ENCODE peak calls at places on chromosomes 7 and 10, in seven cellular contexts. One of them, this sample, is unnamed.

GRCh38 chr10:60816624-60817023 is 38.3 kb downstream of the CDK1 start:
- DNase-seq in activated naive CD8-positive, alpha-beta T cell treated with anti-CD3 and anti-CD28 coated beads for 36 hours: no peak
- DNase-seq in AG08396: peak
- DNase-seq in uterus: peak
- DNase-seq in naive thymus-derived CD8-positive, alpha-beta T cell: peak
- DNase-seq in left cardiac atrium: no peak
- DNase-seq in stimulated activated CD4-positive, alpha-beta T cell treated with anti-CD3 and anti-CD28 coated beads, Interleukin-2, amount 100 ng/mL, for 24 hours: peak
- DNase-seq in this sample: peak

GRCh38 chr10:83925133-83925532 is 214.2 kb upstream of the GHITM start:
- DNase-seq in activated naive CD8-positive, alpha-beta T cell treated with anti-CD3 and anti-CD28 coated beads for 36 hours: no peak
- DNase-seq in AG08396: no peak
- DNase-seq in uterus: no peak
- DNase-seq in naive thymus-derived CD8-positive, alpha-beta T cell: no peak
- DNase-seq in left cardiac atrium: no peak
- DNase-seq in stimulated activated CD4-positive, alpha-beta T cell treated with anti-CD3 and anti-CD28 coated beads, Interleukin-2, amount 100 ng/mL, for 24 hours: no peak
- DNase-seq in this sample: no peak

GRCh38 chr7:32462966-32463365 is 27.2 kb downstream of the LSM5 start:
- DNase-seq in activated naive CD8-positive, alpha-beta T cell treated with anti-CD3 and anti-CD28 coated beads for 36 hours: no peak
- DNase-seq in AG08396: no peak
- DNase-seq in uterus: no peak
- DNase-seq in naive thymus-derived CD8-positive, alpha-beta T cell: no peak
- DNase-seq in left cardiac atrium: no peak
- DNase-seq in stimulated activated CD4-positive, alpha-beta T cell treated with anti-CD3 and anti-CD28 coated beads, Interleukin-2, amount 100 ng/mL, for 24 hours: no peak
- DNase-seq in this sample: no peak

GRCh38 chr10:72292223-72292691 is 18.5 kb downstream of the DDIT4 start:
- DNase-seq in activated naive CD8-positive, alpha-beta T cell treated with anti-CD3 and anti-CD28 coated beads for 36 hours: peak
- DNase-seq in AG08396: no peak
- DNase-seq in uterus: no peak
- DNase-seq in naive thymus-derived CD8-positive, alpha-beta T cell: no peak
- DNase-seq in left cardiac atrium: no peak
- DNase-seq in stimulated activated CD4-positive, alpha-beta T cell treated with anti-CD3 and anti-CD28 coated beads, Interleukin-2, amount 100 ng/mL, for 24 hours: peak
- DNase-seq in this sample: no peak

GRCh38 chr7:49187543-49188268 is 263.4 kb downstream of the CDC14C start:
- DNase-seq in activated naive CD8-positive, alpha-beta T cell treated with anti-CD3 and anti-CD28 coated beads for 36 hours: no peak
- DNase-seq in AG08396: no peak
- DNase-seq in uterus: no peak
- DNase-seq in naive thymus-derived CD8-positive, alpha-beta T cell: no peak
- DNase-seq in left cardiac atrium: no peak
- DNase-seq in stimulated activated CD4-positive, alpha-beta T cell treated with anti-CD3 and anti-CD28 coated beads, Interleukin-2, amount 100 ng/mL, for 24 hours: no peak
- DNase-seq in this sample: no peak

GRCh38 chr7:30163231-30163894 is 28.6 kb downstream of the MTURN start:
- DNase-seq in activated naive CD8-positive, alpha-beta T cell treated with anti-CD3 and anti-CD28 coated beads for 36 hours: peak
- DNase-seq in AG08396: no peak
- DNase-seq in uterus: no peak
- DNase-seq in naive thymus-derived CD8-positive, alpha-beta T cell: peak
- DNase-seq in left cardiac atrium: peak
- DNase-seq in stimulated activated CD4-positive, alpha-beta T cell treated with anti-CD3 and anti-CD28 coated beads, Interleukin-2, amount 100 ng/mL, for 24 hours: no peak
- DNase-seq in this sample: no peak

GRCh38 chr10:77756319-77757232 is 119.0 kb upstream of the KCNMA1 start:
- DNase-seq in activated naive CD8-positive, alpha-beta T cell treated with anti-CD3 and anti-CD28 coated beads for 36 hours: peak
- DNase-seq in AG08396: peak
- DNase-seq in uterus: no peak
- DNase-seq in naive thymus-derived CD8-positive, alpha-beta T cell: no peak
- DNase-seq in left cardiac atrium: no peak
- DNase-seq in stimulated activated CD4-positive, alpha-beta T cell treated with anti-CD3 and anti-CD28 coated beads, Interleukin-2, amount 100 ng/mL, for 24 hours: no peak
- DNase-seq in this sample: peak

GRCh38 chr10:119786117-119786769 is 60.4 kb downstream of the INPP5F start:
- DNase-seq in activated naive CD8-positive, alpha-beta T cell treated with anti-CD3 and anti-CD28 coated beads for 36 hours: no peak
- DNase-seq in AG08396: peak
- DNase-seq in uterus: no peak
- DNase-seq in naive thymus-derived CD8-positive, alpha-beta T cell: no peak
- DNase-seq in left cardiac atrium: no peak
- DNase-seq in stimulated activated CD4-positive, alpha-beta T cell treated with anti-CD3 and anti-CD28 coated beads, Interleukin-2, amount 100 ng/mL, for 24 hours: no peak
- DNase-seq in this sample: no peak

GRCh38 chr7:156034397-156034796 is 222.1 kb upstream of the SHH start:
- DNase-seq in activated naive CD8-positive, alpha-beta T cell treated with anti-CD3 and anti-CD28 coated beads for 36 hours: no peak
- DNase-seq in AG08396: no peak
- DNase-seq in uterus: no peak
- DNase-seq in naive thymus-derived CD8-positive, alpha-beta T cell: no peak
- DNase-seq in left cardiac atrium: no peak
- DNase-seq in stimulated activated CD4-positive, alpha-beta T cell treated with anti-CD3 and anti-CD28 coated beads, Interleukin-2, amount 100 ng/mL, for 24 hours: no peak
- DNase-seq in this sample: no peak

GRCh38 chr7:135320277-135320676 is 86.6 kb downstream of the STRA8 start:
- DNase-seq in activated naive CD8-positive, alpha-beta T cell treated with anti-CD3 and anti-CD28 coated beads for 36 hours: no peak
- DNase-seq in AG08396: peak
- DNase-seq in uterus: peak
- DNase-seq in naive thymus-derived CD8-positive, alpha-beta T cell: no peak
- DNase-seq in left cardiac atrium: peak
- DNase-seq in stimulated activated CD4-positive, alpha-beta T cell treated with anti-CD3 and anti-CD28 coated beads, Interleukin-2, amount 100 ng/mL, for 24 hours: no peak
- DNase-seq in this sample: peak

GRCh38 chr10:45439873-45440272 is 65.9 kb downstream of the ALOX5 start:
- DNase-seq in activated naive CD8-positive, alpha-beta T cell treated with anti-CD3 and anti-CD28 coated beads for 36 hours: no peak
- DNase-seq in AG08396: no peak
- DNase-seq in uterus: no peak
- DNase-seq in naive thymus-derived CD8-positive, alpha-beta T cell: no peak
- DNase-seq in left cardiac atrium: no peak
- DNase-seq in stimulated activated CD4-positive, alpha-beta T cell treated with anti-CD3 and anti-CD28 coated beads, Interleukin-2, amount 100 ng/mL, for 24 hours: no peak
- DNase-seq in this sample: no peak

GRCh38 chr7:55588379-55588699 is 16.0 kb upstream of the VOPP1 start:
- DNase-seq in activated naive CD8-positive, alpha-beta T cell treated with anti-CD3 and anti-CD28 coated beads for 36 hours: no peak
- DNase-seq in AG08396: no peak
- DNase-seq in uterus: no peak
- DNase-seq in naive thymus-derived CD8-positive, alpha-beta T cell: no peak
- DNase-seq in left cardiac atrium: no peak
- DNase-seq in stimulated activated CD4-positive, alpha-beta T cell treated with anti-CD3 and anti-CD28 coated beads, Interleukin-2, amount 100 ng/mL, for 24 hours: no peak
- DNase-seq in this sample: no peak

GRCh38 chr7:106120500-106120899 is 8.4 kb upstream of the SYPL1 start:
- DNase-seq in activated naive CD8-positive, alpha-beta T cell treated with anti-CD3 and anti-CD28 coated beads for 36 hours: no peak
- DNase-seq in AG08396: no peak
- DNase-seq in uterus: no peak
- DNase-seq in naive thymus-derived CD8-positive, alpha-beta T cell: no peak
- DNase-seq in left cardiac atrium: no peak
- DNase-seq in stimulated activated CD4-positive, alpha-beta T cell treated with anti-CD3 and anti-CD28 coated beads, Interleukin-2, amount 100 ng/mL, for 24 hours: no peak
- DNase-seq in this sample: no peak

GRCh38 chr10:3624367-3624766 is 160.6 kb downstream of the KLF6 start:
- DNase-seq in activated naive CD8-positive, alpha-beta T cell treated with anti-CD3 and anti-CD28 coated beads for 36 hours: no peak
- DNase-seq in AG08396: peak
- DNase-seq in uterus: no peak
- DNase-seq in naive thymus-derived CD8-positive, alpha-beta T cell: no peak
- DNase-seq in left cardiac atrium: no peak
- DNase-seq in stimulated activated CD4-positive, alpha-beta T cell treated with anti-CD3 and anti-CD28 coated beads, Interleukin-2, amount 100 ng/mL, for 24 hours: no peak
- DNase-seq in this sample: no peak

GRCh38 chr10:100637785-100638184 is 102.0 kb downstream of the HIF1AN start:
- DNase-seq in activated naive CD8-positive, alpha-beta T cell treated with anti-CD3 and anti-CD28 coated beads for 36 hours: no peak
- DNase-seq in AG08396: no peak
- DNase-seq in uterus: no peak
- DNase-seq in naive thymus-derived CD8-positive, alpha-beta T cell: no peak
- DNase-seq in left cardiac atrium: no peak
- DNase-seq in stimulated activated CD4-positive, alpha-beta T cell treated with anti-CD3 and anti-CD28 coated beads, Interleukin-2, amount 100 ng/mL, for 24 hours: no peak
- DNase-seq in this sample: no peak

GRCh38 chr10:7475954-7476353 is 65.1 kb upstream of the SFMBT2 start:
- DNase-seq in activated naive CD8-positive, alpha-beta T cell treated with anti-CD3 and anti-CD28 coated beads for 36 hours: no peak
- DNase-seq in AG08396: no peak
- DNase-seq in uterus: no peak
- DNase-seq in naive thymus-derived CD8-positive, alpha-beta T cell: no peak
- DNase-seq in left cardiac atrium: no peak
- DNase-seq in stimulated activated CD4-positive, alpha-beta T cell treated with anti-CD3 and anti-CD28 coated beads, Interleukin-2, amount 100 ng/mL, for 24 hours: no peak
- DNase-seq in this sample: no peak

GRCh38 chr7:16657656-16658279 is 11.8 kb downstream of the BZW2 start:
- DNase-seq in activated naive CD8-positive, alpha-beta T cell treated with anti-CD3 and anti-CD28 coated beads for 36 hours: no peak
- DNase-seq in AG08396: peak
- DNase-seq in uterus: no peak
- DNase-seq in naive thymus-derived CD8-positive, alpha-beta T cell: no peak
- DNase-seq in left cardiac atrium: peak
- DNase-seq in stimulated activated CD4-positive, alpha-beta T cell treated with anti-CD3 and anti-CD28 coated beads, Interleukin-2, amount 100 ng/mL, for 24 hours: no peak
- DNase-seq in this sample: peak

GRCh38 chr7:73342645-73343044 is 14.7 kb downstream of the FKBP6 start:
- DNase-seq in activated naive CD8-positive, alpha-beta T cell treated with anti-CD3 and anti-CD28 coated beads for 36 hours: no peak
- DNase-seq in AG08396: peak
- DNase-seq in uterus: peak
- DNase-seq in naive thymus-derived CD8-positive, alpha-beta T cell: no peak
- DNase-seq in left cardiac atrium: no peak
- DNase-seq in stimulated activated CD4-positive, alpha-beta T cell treated with anti-CD3 and anti-CD28 coated beads, Interleukin-2, amount 100 ng/mL, for 24 hours: no peak
- DNase-seq in this sample: no peak

GRCh38 chr10:93123766-93124165 is 50.1 kb downstream of the CYP26A1 start:
- DNase-seq in activated naive CD8-positive, alpha-beta T cell treated with anti-CD3 and anti-CD28 coated beads for 36 hours: no peak
- DNase-seq in AG08396: no peak
- DNase-seq in uterus: no peak
- DNase-seq in naive thymus-derived CD8-positive, alpha-beta T cell: no peak
- DNase-seq in left cardiac atrium: no peak
- DNase-seq in stimulated activated CD4-positive, alpha-beta T cell treated with anti-CD3 and anti-CD28 coated beads, Interleukin-2, amount 100 ng/mL, for 24 hours: no peak
- DNase-seq in this sample: no peak

GRCh38 chr10:121662945-121663917 is 65.0 kb upstream of the FGFR2 start:
- DNase-seq in activated naive CD8-positive, alpha-beta T cell treated with anti-CD3 and anti-CD28 coated beads for 36 hours: no peak
- DNase-seq in AG08396: no peak
- DNase-seq in uterus: no peak
- DNase-seq in naive thymus-derived CD8-positive, alpha-beta T cell: no peak
- DNase-seq in left cardiac atrium: no peak
- DNase-seq in stimulated activated CD4-positive, alpha-beta T cell treated with anti-CD3 and anti-CD28 coated beads, Interleukin-2, amount 100 ng/mL, for 24 hours: no peak
- DNase-seq in this sample: peak

GRCh38 chr10:57015595-57016303 is 654.7 kb upstream of the ZWINT start:
- DNase-seq in activated naive CD8-positive, alpha-beta T cell treated with anti-CD3 and anti-CD28 coated beads for 36 hours: no peak
- DNase-seq in AG08396: no peak
- DNase-seq in uterus: no peak
- DNase-seq in naive thymus-derived CD8-positive, alpha-beta T cell: no peak
- DNase-seq in left cardiac atrium: no peak
- DNase-seq in stimulated activated CD4-positive, alpha-beta T cell treated with anti-CD3 and anti-CD28 coated beads, Interleukin-2, amount 100 ng/mL, for 24 hours: no peak
- DNase-seq in this sample: no peak

GRCh38 chr7:121398246-121398645 is 2.1 kb upstream of the FAM3C start:
- DNase-seq in activated naive CD8-positive, alpha-beta T cell treated with anti-CD3 and anti-CD28 coated beads for 36 hours: no peak
- DNase-seq in AG08396: no peak
- DNase-seq in uterus: no peak
- DNase-seq in naive thymus-derived CD8-positive, alpha-beta T cell: no peak
- DNase-seq in left cardiac atrium: no peak
- DNase-seq in stimulated activated CD4-positive, alpha-beta T cell treated with anti-CD3 and anti-CD28 coated beads, Interleukin-2, amount 100 ng/mL, for 24 hours: no peak
- DNase-seq in this sample: no peak

GRCh38 chr7:69434350-69434749 is 163.9 kb upstream of the AUTS2 start:
- DNase-seq in activated naive CD8-positive, alpha-beta T cell treated with anti-CD3 and anti-CD28 coated beads for 36 hours: no peak
- DNase-seq in AG08396: no peak
- DNase-seq in uterus: no peak
- DNase-seq in naive thymus-derived CD8-positive, alpha-beta T cell: no peak
- DNase-seq in left cardiac atrium: no peak
- DNase-seq in stimulated activated CD4-positive, alpha-beta T cell treated with anti-CD3 and anti-CD28 coated beads, Interleukin-2, amount 100 ng/mL, for 24 hours: no peak
- DNase-seq in this sample: no peak

GRCh38 chr7:149501651-149502050 is 4.0 kb upstream of the ZNF746 start:
- DNase-seq in activated naive CD8-positive, alpha-beta T cell treated with anti-CD3 and anti-CD28 coated beads for 36 hours: no peak
- DNase-seq in AG08396: no peak
- DNase-seq in uterus: no peak
- DNase-seq in naive thymus-derived CD8-positive, alpha-beta T cell: no peak
- DNase-seq in left cardiac atrium: no peak
- DNase-seq in stimulated activated CD4-positive, alpha-beta T cell treated with anti-CD3 and anti-CD28 coated beads, Interleukin-2, amount 100 ng/mL, for 24 hours: no peak
- DNase-seq in this sample: no peak

GRCh38 chr7:140541513-140542192 is 62.3 kb upstream of the MKRN1 start:
- DNase-seq in activated naive CD8-positive, alpha-beta T cell treated with anti-CD3 and anti-CD28 coated beads for 36 hours: no peak
- DNase-seq in AG08396: peak
- DNase-seq in uterus: peak
- DNase-seq in naive thymus-derived CD8-positive, alpha-beta T cell: no peak
- DNase-seq in left cardiac atrium: peak
- DNase-seq in stimulated activated CD4-positive, alpha-beta T cell treated with anti-CD3 and anti-CD28 coated beads, Interleukin-2, amount 100 ng/mL, for 24 hours: no peak
- DNase-seq in this sample: peak

GRCh38 chr7:23546897-23547572 is 15.3 kb upstream of the TRA2A start:
- DNase-seq in activated naive CD8-positive, alpha-beta T cell treated with anti-CD3 and anti-CD28 coated beads for 36 hours: peak
- DNase-seq in AG08396: peak
- DNase-seq in uterus: peak
- DNase-seq in naive thymus-derived CD8-positive, alpha-beta T cell: peak
- DNase-seq in left cardiac atrium: peak
- DNase-seq in stimulated activated CD4-positive, alpha-beta T cell treated with anti-CD3 and anti-CD28 coated beads, Interleukin-2, amount 100 ng/mL, for 24 hours: peak
- DNase-seq in this sample: peak

GRCh38 chr7:24820730-24821044 is 63.4 kb upstream of the GSDME start:
- DNase-seq in activated naive CD8-positive, alpha-beta T cell treated with anti-CD3 and anti-CD28 coated beads for 36 hours: no peak
- DNase-seq in AG08396: peak
- DNase-seq in uterus: no peak
- DNase-seq in naive thymus-derived CD8-positive, alpha-beta T cell: no peak
- DNase-seq in left cardiac atrium: no peak
- DNase-seq in stimulated activated CD4-positive, alpha-beta T cell treated with anti-CD3 and anti-CD28 coated beads, Interleukin-2, amount 100 ng/mL, for 24 hours: no peak
- DNase-seq in this sample: no peak

GRCh38 chr7:20509892-20510645 is 105.4 kb upstream of the ABCB5 start:
- DNase-seq in activated naive CD8-positive, alpha-beta T cell treated with anti-CD3 and anti-CD28 coated beads for 36 hours: no peak
- DNase-seq in AG08396: no peak
- DNase-seq in uterus: no peak
- DNase-seq in naive thymus-derived CD8-positive, alpha-beta T cell: no peak
- DNase-seq in left cardiac atrium: no peak
- DNase-seq in stimulated activated CD4-positive, alpha-beta T cell treated with anti-CD3 and anti-CD28 coated beads, Interleukin-2, amount 100 ng/mL, for 24 hours: no peak
- DNase-seq in this sample: no peak

GRCh38 chr7:34143397-34143796 is 238.1 kb downstream of the BMPER start:
- DNase-seq in activated naive CD8-positive, alpha-beta T cell treated with anti-CD3 and anti-CD28 coated beads for 36 hours: no peak
- DNase-seq in AG08396: no peak
- DNase-seq in uterus: no peak
- DNase-seq in naive thymus-derived CD8-positive, alpha-beta T cell: no peak
- DNase-seq in left cardiac atrium: no peak
- DNase-seq in stimulated activated CD4-positive, alpha-beta T cell treated with anti-CD3 and anti-CD28 coated beads, Interleukin-2, amount 100 ng/mL, for 24 hours: no peak
- DNase-seq in this sample: no peak

GRCh38 chr10:29915116-29915785 is 144.1 kb downstream of the JCAD start:
- DNase-seq in activated naive CD8-positive, alpha-beta T cell treated with anti-CD3 and anti-CD28 coated beads for 36 hours: no peak
- DNase-seq in AG08396: no peak
- DNase-seq in uterus: no peak
- DNase-seq in naive thymus-derived CD8-positive, alpha-beta T cell: no peak
- DNase-seq in left cardiac atrium: no peak
- DNase-seq in stimulated activated CD4-positive, alpha-beta T cell treated with anti-CD3 and anti-CD28 coated beads, Interleukin-2, amount 100 ng/mL, for 24 hours: no peak
- DNase-seq in this sample: no peak

GRCh38 chr7:115005241-115005640 is 83.3 kb downstream of the MDFIC start:
- DNase-seq in activated naive CD8-positive, alpha-beta T cell treated with anti-CD3 and anti-CD28 coated beads for 36 hours: no peak
- DNase-seq in AG08396: no peak
- DNase-seq in uterus: no peak
- DNase-seq in naive thymus-derived CD8-positive, alpha-beta T cell: no peak
- DNase-seq in left cardiac atrium: no peak
- DNase-seq in stimulated activated CD4-positive, alpha-beta T cell treated with anti-CD3 and anti-CD28 coated beads, Interleukin-2, amount 100 ng/mL, for 24 hours: no peak
- DNase-seq in this sample: no peak